ENCODE peak calls at places on chromosomes 11 and 22, in six cellular contexts. L, K, Y, M, V and R are unnamed samples.

GRCh38 chr22:42353883-42354727 is 78.1 kb downstream of the NFAM1 start:
- DNase-seq in L (no peak), K (no peak), Y (no peak), M (no peak), V (no peak), R (no peak)

GRCh38 chr22:35099883-35100282 is 33.9 kb downstream of the ISX start:
- DNase-seq in L (no peak), K (no peak), Y (no peak), M (no peak), V (no peak), R (no peak)

GRCh38 chr11:93407777-93408401 is 77.3 kb downstream of the DEUP1 start:
- DNase-seq in L (no peak), K (no peak), Y (no peak), M (no peak), V (no peak), R (no peak)

GRCh38 chr11:109707411-109707810 is 285.4 kb downstream of the C11orf87 start:
- DNase-seq in L (no peak), K (no peak), Y (no peak), M (no peak), V (peak), R (no peak)

GRCh38 chr11:11857769-11858168 is 16.0 kb downstream of the USP47 start:
- DNase-seq in L (no peak), K (no peak), Y (no peak), M (no peak), V (no peak), R (no peak)

GRCh38 chr11:118878187-118878586 is 5.5 kb upstream of the CXCR5 start:
- DNase-seq in L (no peak), K (no peak), Y (no peak), M (no peak), V (no peak), R (no peak)

GRCh38 chr11:66008468-66009101 is 3.2 kb upstream of the CST6 start:
- DNase-seq in L (no peak), K (no peak), Y (no peak), M (no peak), V (no peak), R (no peak)

GRCh38 chr11:123510579-123510905 is 80.5 kb downstream of the GRAMD1B start:
- DNase-seq in L (no peak), K (no peak), Y (no peak), M (no peak), V (no peak), R (no peak)

GRCh38 chr22:35608088-35608487 is 9.0 kb downstream of the MB start:
- DNase-seq in L (no peak), K (no peak), Y (no peak), M (no peak), V (no peak), R (no peak)

GRCh38 chr11:129792663-129793062 is 23.0 kb upstream of the TMEM45B start:
- DNase-seq in L (no peak), K (no peak), Y (no peak), M (no peak), V (no peak), R (no peak)

DNA sequence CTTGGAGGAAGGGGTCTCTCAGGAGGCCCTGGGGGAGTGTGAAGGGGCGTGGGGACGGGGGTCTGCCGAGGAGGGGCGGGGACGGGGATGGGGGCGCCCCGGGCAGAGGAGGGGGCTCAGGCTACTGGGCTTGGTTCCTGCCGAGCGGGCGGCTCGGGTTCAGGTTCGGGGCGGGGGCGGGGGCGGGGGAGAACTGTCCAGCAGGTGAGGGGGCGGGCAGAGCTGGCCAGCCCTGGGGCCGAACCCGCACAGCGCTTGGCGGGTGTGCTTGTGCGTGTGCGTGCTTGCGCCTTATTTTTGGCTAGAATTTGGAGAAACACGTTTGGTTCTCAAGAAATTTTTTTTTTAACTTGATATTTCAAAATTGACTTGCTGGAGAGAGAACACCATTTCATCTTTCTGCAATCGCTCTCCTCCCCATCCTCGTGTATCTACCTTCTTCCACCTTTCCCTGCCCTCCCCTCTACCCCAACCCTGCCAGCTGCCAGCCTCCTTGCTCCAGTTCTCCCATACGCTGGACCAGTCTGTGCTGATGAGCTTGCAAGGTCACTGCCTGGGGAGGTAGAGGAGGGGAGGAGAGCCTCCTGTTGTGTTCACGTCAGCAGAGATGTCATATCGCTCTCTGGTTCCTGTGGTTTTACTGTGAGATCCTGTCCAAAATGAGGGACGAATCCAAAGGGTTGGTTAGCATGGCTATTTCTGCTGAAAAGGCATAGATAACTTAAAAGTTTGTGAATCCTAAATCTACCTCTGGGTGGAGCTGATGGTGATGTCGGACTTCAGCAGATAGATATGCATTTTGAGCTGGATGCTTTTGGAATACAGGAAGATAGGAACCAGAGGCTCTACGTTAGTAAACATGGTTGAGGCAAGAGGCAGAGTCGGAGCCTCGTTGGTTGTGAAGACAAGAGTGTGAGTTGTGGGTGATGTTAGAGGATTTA is 668 bp downstream of the MADD start:
- DNase-seq in L (peak), K (peak), Y (peak), M (peak), V (no peak), R (peak)
- TF ChIP-seq CTCF in L (no peak), K (no peak), Y (peak), M (no peak), V (peak), R (peak)

GRCh38 chr22:19169002-19169946 is 9.3 kb downstream of the SLC25A1 start:
- DNase-seq in L (no peak), K (no peak), Y (no peak), M (peak), V (no peak), R (no peak)

GRCh38 chr22:19169947-19170318 is 8.6 kb downstream of the SLC25A1 start:
- DNase-seq in L (no peak), K (no peak), Y (no peak), M (peak), V (no peak), R (no peak)

GRCh38 chr22:19168088-19168890 is 10.2 kb downstream of the SLC25A1 start:
- DNase-seq in L (no peak), K (no peak), Y (no peak), M (no peak), V (no peak), R (no peak)

GRCh38 chr22:19166421-19166820 is 12.1 kb downstream of the SLC25A1 start:
- DNase-seq in L (no peak), K (no peak), Y (no peak), M (no peak), V (no peak), R (no peak)

DNA sequence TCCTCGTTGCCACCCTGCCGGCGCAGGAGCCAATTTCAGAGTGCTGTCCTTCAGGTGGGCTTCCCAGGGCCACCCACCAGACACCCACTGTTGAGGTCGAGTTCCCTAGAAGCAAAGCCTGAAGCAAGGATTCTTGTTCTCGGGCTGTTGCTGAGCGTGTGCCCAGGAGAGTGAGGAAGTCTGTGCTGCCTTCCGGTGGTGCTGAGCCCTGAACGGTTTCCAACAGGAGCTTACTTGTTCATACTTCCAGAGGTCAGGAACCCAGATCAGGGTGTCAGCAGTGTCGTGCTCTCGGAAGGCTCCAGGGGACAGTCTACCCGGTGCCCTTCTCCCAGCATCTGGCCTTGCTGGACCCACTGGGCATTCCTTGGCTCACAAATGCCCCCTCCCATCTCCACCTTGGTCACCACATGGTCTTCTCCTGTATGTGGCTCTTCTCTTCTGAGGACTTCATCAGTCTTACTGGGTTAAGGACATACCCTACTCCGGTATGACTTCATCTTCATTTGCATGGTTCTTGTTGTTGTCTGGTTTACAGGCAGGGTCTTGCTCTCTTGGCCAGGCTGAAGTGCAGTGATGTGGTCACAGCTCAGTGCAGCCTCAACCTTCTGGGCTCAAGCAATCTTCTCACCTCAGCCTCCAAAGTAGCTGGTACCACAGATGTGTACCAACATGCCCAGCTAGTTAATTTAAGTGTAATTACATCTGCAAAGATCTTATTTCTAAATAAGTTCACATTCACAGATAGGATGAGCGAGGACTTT is 11.2 kb downstream of the SLC25A1 start:
- DNase-seq in L (no peak), K (no peak), Y (no peak), M (no peak), V (no peak), R (no peak)
- TF ChIP-seq CTCF in L (no peak), K (no peak), Y (no peak), M (no peak), V (no peak), R (no peak)

GRCh38 chr11:128467041-128467440 is 120.3 kb downstream of the ETS1 start:
- DNase-seq in L (no peak), K (no peak), Y (no peak), M (no peak), V (no peak), R (no peak)
- TF ChIP-seq CTCF in L (no peak), K (no peak), Y (no peak), M (no peak), V (no peak), R (no peak)

GRCh38 chr22:24772493-24773220 is 1.9 kb downstream of the PIWIL3 start:
- DNase-seq in L (no peak), K (no peak), Y (peak), M (no peak), V (no peak), R (no peak)
- TF ChIP-seq CTCF in L (peak), K (no peak), Y (peak), M (no peak), V (peak), R (peak)

DNA sequence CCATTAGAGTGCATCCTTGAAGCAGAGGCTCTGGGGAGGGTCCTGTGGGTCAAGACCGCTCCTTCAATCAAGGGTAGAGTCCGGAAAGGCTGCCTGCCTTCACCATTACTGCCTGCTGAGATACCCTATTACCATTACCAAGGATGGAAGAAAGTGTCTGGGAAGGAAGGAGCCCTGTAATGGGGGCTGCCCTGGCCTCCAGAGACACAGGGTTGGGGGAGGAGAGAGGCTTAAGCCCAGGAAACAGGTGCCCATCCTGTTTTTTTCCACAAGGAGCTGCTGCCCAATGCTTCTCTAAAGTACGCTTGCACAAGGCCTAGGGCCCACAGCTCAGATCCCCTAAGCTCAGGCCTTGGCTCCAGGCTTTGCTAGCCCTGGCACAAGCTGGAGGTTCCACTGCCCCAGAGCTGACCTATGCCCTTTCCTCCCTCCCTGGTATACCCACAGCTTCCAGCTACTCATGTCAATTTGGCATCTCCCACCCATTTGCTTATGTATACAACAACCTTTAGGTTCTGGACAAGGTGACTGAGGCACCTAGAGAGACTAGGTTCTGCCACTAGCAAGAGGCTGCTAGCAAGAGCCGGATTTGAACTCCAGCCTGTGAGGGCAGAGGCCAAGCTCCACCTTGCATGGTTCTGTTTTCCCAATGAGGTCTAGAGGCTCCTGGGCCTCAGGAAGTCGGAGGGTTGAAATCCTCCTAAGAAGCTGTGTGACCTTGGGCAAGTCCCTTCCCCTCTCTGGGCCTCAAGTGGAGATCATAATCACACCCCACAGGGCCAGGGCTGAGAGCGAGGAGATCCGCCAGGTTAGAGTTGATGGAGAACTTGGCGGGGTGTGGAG is 1.5 kb upstream of the PLCB3 start:
- DNase-seq in L (no peak), K (no peak), Y (no peak), M (no peak), V (no peak), R (no peak)
- TF ChIP-seq CTCF in L (no peak), K (no peak), Y (no peak), M (no peak), V (no peak), R (no peak)